ENCODE peak calls at places on chromosomes 2 and 18, in eight cellular contexts. J is CD4-positive, CD25-positive, alpha-beta regulatory T cell; V is EL; K is cardiac septum; C is germinal center; N is stimulated activated CD4-positive, alpha-beta T cell treated with anti-CD3 and anti-CD28 coated beads, TNF-alpha, amount 100 ng/mL, for 48 hours; F is HS-5; U is CD8-positive, alpha-beta T cell. O is an unnamed sample.

GRCh38 chr2:158973511-158973956 is 5.1 kb downstream of the TANC1 start:
- DNase-seq in J (no peak), V (no peak), K (no peak), C (no peak), N (no peak), F (no peak), U (no peak), O (no peak)

GRCh38 chr2:39583781-39584180 is 81.9 kb upstream of the TMEM178A start:
- DNase-seq in J (no peak), V (no peak), K (no peak), C (no peak), N (no peak), F (no peak), U (no peak), O (no peak)

GRCh38 chr18:13233746-13234527 is 15.4 kb downstream of the LDLRAD4 start:
- DNase-seq in J (no peak), V (no peak), K (no peak), C (no peak), N (no peak), F (no peak), U (no peak), O (no peak)

GRCh38 chr2:3282056-3282998 is 95.3 kb downstream of the EIPR1 start:
- DNase-seq in J (no peak), V (no peak), K (peak), C (no peak), N (no peak), F (no peak), U (no peak), O (peak)

GRCh38 chr2:28082131-28082530 is 191.6 kb downstream of the BABAM2 start:
- DNase-seq in J (no peak), V (peak), K (no peak), C (no peak), N (no peak), F (no peak), U (no peak), O (no peak)

GRCh38 chr18:70289351-70290330 is 796 bp downstream of the SOCS6 start:
- DNase-seq in J (no peak), V (peak), K (peak), C (peak), N (peak), F (no peak), U (no peak), O (no peak)

GRCh38 chr18:43681661-43682060 is 404.4 kb upstream of the SYT4 start:
- DNase-seq in J (no peak), V (peak), K (no peak), C (no peak), N (no peak), F (no peak), U (no peak), O (no peak)

GRCh38 chr18:58977223-58977622 is 112.5 kb downstream of the ZNF532 start:
- DNase-seq in J (no peak), V (no peak), K (no peak), C (no peak), N (no peak), F (no peak), U (no peak), O (no peak)

GRCh38 chr2:193409951-193410350 is 1215.2 kb upstream of the TMEFF2 start:
- DNase-seq in J (no peak), V (no peak), K (no peak), C (no peak), N (no peak), F (no peak), U (no peak), O (no peak)

GRCh38 chr2:136363470-136363869 is 245.5 kb upstream of the CXCR4 start:
- DNase-seq in J (no peak), V (no peak), K (no peak), C (no peak), N (no peak), F (no peak), U (no peak), O (no peak)

GRCh38 chr2:241132549-241133435 is 16.5 kb downstream of the PASK start:
- DNase-seq in J (no peak), V (no peak), K (no peak), C (no peak), N (no peak), F (no peak), U (no peak), O (no peak)

GRCh38 chr2:200617089-200618050 is 31.6 kb downstream of the AOX1 start:
- DNase-seq in J (no peak), V (no peak), K (no peak), C (no peak), N (no peak), F (no peak), U (no peak), O (no peak)

GRCh38 chr2:121336528-121337294 is 51.7 kb upstream of the TFCP2L1 start:
- DNase-seq in J (no peak), V (no peak), K (peak), C (no peak), N (no peak), F (no peak), U (no peak), O (no peak)

GRCh38 chr2:133393881-133394280 is 174.4 kb downstream of the NCKAP5 start:
- DNase-seq in J (no peak), V (no peak), K (no peak), C (no peak), N (no peak), F (no peak), U (no peak), O (no peak)

GRCh38 chr18:2111456-2111855 is 459.8 kb downstream of the METTL4 start:
- DNase-seq in J (no peak), V (peak), K (no peak), C (no peak), N (no peak), F (peak), U (no peak), O (no peak)

GRCh38 chr2:88669371-88670214 is 21.9 kb upstream of the RPIA start:
- DNase-seq in J (peak), V (peak), K (no peak), C (peak), N (peak), F (no peak), U (peak), O (no peak)

GRCh38 chr2:238380785-238381184 is 45.9 kb upstream of the ASB1 start:
- DNase-seq in J (no peak), V (peak), K (no peak), C (no peak), N (no peak), F (no peak), U (no peak), O (no peak)

GRCh38 chr2:173898178-173898668 is 67.0 kb downstream of the SP3 start:
- DNase-seq in J (no peak), V (no peak), K (no peak), C (peak), N (no peak), F (no peak), U (no peak), O (no peak)

GRCh38 chr2:43427032-43427424 is 168.8 kb downstream of the THADA start:
- DNase-seq in J (no peak), V (no peak), K (no peak), C (no peak), N (no peak), F (no peak), U (no peak), O (no peak)

GRCh38 chr18:25097119-25098114 is 254.5 kb downstream of the ZNF521 start:
- DNase-seq in J (no peak), V (peak), K (no peak), C (no peak), N (no peak), F (no peak), U (no peak), O (no peak)

GRCh38 chr2:19714926-19715325 is 186.9 kb downstream of the TTC32 start:
- DNase-seq in J (no peak), V (no peak), K (no peak), C (no peak), N (no peak), F (no peak), U (no peak), O (no peak)

GRCh38 chr2:229974271-229974670 is 52.0 kb downstream of the FBXO36 start:
- DNase-seq in J (no peak), V (peak), K (no peak), C (no peak), N (no peak), F (peak), U (no peak), O (no peak)

GRCh38 chr2:188078544-188078943 is 213.1 kb upstream of the GULP1 start:
- DNase-seq in J (no peak), V (no peak), K (no peak), C (no peak), N (no peak), F (no peak), U (no peak), O (no peak)

GRCh38 chr2:85684806-85685205 is 9.4 kb upstream of the GNLY start:
- DNase-seq in J (no peak), V (no peak), K (no peak), C (no peak), N (no peak), F (no peak), U (no peak), O (no peak)

GRCh38 chr2:222239945-222240675 is 58.7 kb downstream of the PAX3 start:
- DNase-seq in J (no peak), V (no peak), K (no peak), C (no peak), N (no peak), F (no peak), U (no peak), O (no peak)

GRCh38 chr2:46171441-46171953 is 125.7 kb upstream of the EPAS1 start:
- DNase-seq in J (no peak), V (peak), K (no peak), C (no peak), N (no peak), F (peak), U (no peak), O (no peak)

GRCh38 chr18:47749195-47749973 is 181.1 kb downstream of the SMAD2 start:
- DNase-seq in J (peak), V (peak), K (peak), C (peak), N (peak), F (no peak), U (peak), O (no peak)

GRCh38 chr2:84631047-84631446 is 114.7 kb downstream of the DNAH6 start:
- DNase-seq in J (peak), V (peak), K (no peak), C (peak), N (no peak), F (peak), U (no peak), O (no peak)

GRCh38 chr2:196610796-196611195 is 28.7 kb upstream of the CCDC150 start:
- DNase-seq in J (no peak), V (no peak), K (no peak), C (no peak), N (no peak), F (no peak), U (no peak), O (no peak)

GRCh38 chr2:61117534-61117933 is 44.5 kb upstream of the C2orf74 start:
- DNase-seq in J (no peak), V (peak), K (no peak), C (no peak), N (no peak), F (peak), U (no peak), O (no peak)

GRCh38 chr2:232352511-232353091 is 25.9 kb upstream of the ALPP start:
- DNase-seq in J (no peak), V (no peak), K (no peak), C (no peak), N (no peak), F (no peak), U (no peak), O (no peak)

GRCh38 chr18:36333418-36333817 is 35.9 kb downstream of the FHOD3 start:
- DNase-seq in J (no peak), V (no peak), K (no peak), C (no peak), N (no peak), F (no peak), U (no peak), O (no peak)

GRCh38 chr2:198662916-198663315 is 794.8 kb downstream of the SATB2 start:
- DNase-seq in J (no peak), V (no peak), K (no peak), C (no peak), N (no peak), F (no peak), U (no peak), O (no peak)